ENCODE peak calls at places on chromosomes 11 and 22, in four cellular contexts. One of them, this sample, is unnamed.

GRCh38 chr11:120546312-120547205 is 35.0 kb downstream of the GRIK4 start:
- DNase-seq in breast epithelium: no peak
- DNase-seq in lower lobe of right lung: no peak
- DNase-seq in right atrium auricular region: peak; percentile 77
- DNase-seq in this sample: no peak

GRCh38 chr11:36878747-36879146 is 280.7 kb upstream of the RAG2 start:
- DNase-seq in breast epithelium: no peak
- DNase-seq in lower lobe of right lung: no peak
- DNase-seq in right atrium auricular region: no peak
- DNase-seq in this sample: no peak

GRCh38 chr11:10908215-10908990 is 50.5 kb upstream of the ZBED5 start:
- DNase-seq in breast epithelium: no peak
- DNase-seq in lower lobe of right lung: no peak
- DNase-seq in right atrium auricular region: no peak
- DNase-seq in this sample: no peak

GRCh38 chr11:7281083-7281482 is 29.4 kb downstream of the SYT9 start:
- DNase-seq in breast epithelium: no peak
- DNase-seq in lower lobe of right lung: no peak
- DNase-seq in right atrium auricular region: no peak
- DNase-seq in this sample: no peak

GRCh38 chr11:17604201-17604912 is 57.3 kb downstream of the OTOG start:
- DNase-seq in breast epithelium: no peak
- DNase-seq in lower lobe of right lung: no peak
- DNase-seq in right atrium auricular region: peak; percentile 55
- DNase-seq in this sample: no peak

GRCh38 chr22:31100762-31101525 is 6.4 kb downstream of the SELENOM start:
- DNase-seq in breast epithelium: no peak
- DNase-seq in lower lobe of right lung: no peak
- DNase-seq in right atrium auricular region: no peak
- DNase-seq in this sample: no peak

GRCh38 chr11:26231252-26231661 is 100.7 kb upstream of the ANO3 start:
- DNase-seq in breast epithelium: no peak
- DNase-seq in lower lobe of right lung: no peak
- DNase-seq in right atrium auricular region: no peak
- DNase-seq in this sample: no peak

GRCh38 chr11:68331338-68331947 is 19.1 kb downstream of the LRP5 start:
- DNase-seq in breast epithelium: no peak
- DNase-seq in lower lobe of right lung: no peak
- DNase-seq in right atrium auricular region: no peak
- DNase-seq in this sample: no peak

GRCh38 chr22:26805131-26805530 is 147.7 kb downstream of the MIAT start:
- DNase-seq in breast epithelium: no peak
- DNase-seq in lower lobe of right lung: no peak
- DNase-seq in right atrium auricular region: no peak
- DNase-seq in this sample: no peak

GRCh38 chr11:123253909-123254308 is 58.9 kb upstream of the CLMP start:
- DNase-seq in breast epithelium: no peak
- DNase-seq in lower lobe of right lung: no peak
- DNase-seq in right atrium auricular region: no peak
- DNase-seq in this sample: no peak

GRCh38 chr22:38009000-38009806 is 24.8 kb upstream of the SOX10 start:
- DNase-seq in breast epithelium: no peak
- DNase-seq in lower lobe of right lung: no peak
- DNase-seq in right atrium auricular region: no peak
- DNase-seq in this sample: no peak

GRCh38 chr11:127493330-127493729 is 492.8 kb upstream of the KIRREL3 start:
- DNase-seq in breast epithelium: no peak
- DNase-seq in lower lobe of right lung: no peak
- DNase-seq in right atrium auricular region: no peak
- DNase-seq in this sample: no peak

GRCh38 chr11:57312511-57313021 is 12.2 kb downstream of the TNKS1BP1 start:
- DNase-seq in breast epithelium: no peak
- DNase-seq in lower lobe of right lung: no peak
- DNase-seq in right atrium auricular region: no peak
- DNase-seq in this sample: no peak

GRCh38 chr11:64809781-64810241 is 540 bp downstream of the MEN1 start:
- DNase-seq in breast epithelium: no peak
- DNase-seq in lower lobe of right lung: no peak
- DNase-seq in right atrium auricular region: no peak
- DNase-seq in this sample: no peak

GRCh38 chr22:38700271-38700788 is 413 bp downstream of the JOSD1 start:
- DNase-seq in breast epithelium: peak; percentile 66
- DNase-seq in lower lobe of right lung: peak; percentile 86
- DNase-seq in right atrium auricular region: peak; percentile 70
- DNase-seq in this sample: no peak

GRCh38 chr22:40325315-40325714 is 21.0 kb upstream of the ADSL start:
- DNase-seq in breast epithelium: no peak
- DNase-seq in lower lobe of right lung: no peak
- DNase-seq in right atrium auricular region: no peak
- DNase-seq in this sample: peak; percentile 69

GRCh38 chr11:112310414-112310813 is 49.8 kb upstream of the PLET1 start:
- DNase-seq in breast epithelium: no peak
- DNase-seq in lower lobe of right lung: no peak
- DNase-seq in right atrium auricular region: no peak
- DNase-seq in this sample: no peak

GRCh38 chr11:95134491-95134890 is 44.8 kb downstream of the ENDOD1 start:
- DNase-seq in breast epithelium: no peak
- DNase-seq in lower lobe of right lung: no peak
- DNase-seq in right atrium auricular region: no peak
- DNase-seq in this sample: no peak

GRCh38 chr11:45771194-45771941 is 33.6 kb upstream of the SLC35C1 start:
- DNase-seq in breast epithelium: peak; percentile 69
- DNase-seq in lower lobe of right lung: peak; percentile 65
- DNase-seq in right atrium auricular region: peak; percentile 70
- DNase-seq in this sample: peak; percentile 69

GRCh38 chr22:39097098-39098020 is at the start of gene APOBEC3H:
- DNase-seq in breast epithelium: no peak
- DNase-seq in lower lobe of right lung: peak; percentile 72
- DNase-seq in right atrium auricular region: no peak
- DNase-seq in this sample: no peak

GRCh38 chr11:36500315-36500721 is 9.8 kb downstream of the TRAF6 start:
- DNase-seq in breast epithelium: no peak
- DNase-seq in lower lobe of right lung: no peak
- DNase-seq in right atrium auricular region: no peak
- DNase-seq in this sample: no peak

GRCh38 chr22:37601540-37602442 is 6.8 kb upstream of the GGA1 start:
- DNase-seq in breast epithelium: peak; percentile 67
- DNase-seq in lower lobe of right lung: no peak
- DNase-seq in right atrium auricular region: no peak
- DNase-seq in this sample: no peak

GRCh38 chr22:50310209-50310722 is 2.8 kb upstream of the PLXNB2 start:
- DNase-seq in breast epithelium: no peak
- DNase-seq in lower lobe of right lung: peak; percentile 91
- DNase-seq in right atrium auricular region: no peak
- DNase-seq in this sample: no peak

GRCh38 chr22:41968601-41969000 is 642 bp upstream of the SEPTIN3 start:
- DNase-seq in breast epithelium: no peak
- DNase-seq in lower lobe of right lung: no peak
- DNase-seq in right atrium auricular region: no peak
- DNase-seq in this sample: no peak

GRCh38 chr22:38442967-38443674 is 11.9 kb downstream of the KCNJ4 start:
- DNase-seq in breast epithelium: no peak
- DNase-seq in lower lobe of right lung: no peak
- DNase-seq in right atrium auricular region: no peak
- DNase-seq in this sample: no peak

GRCh38 chr11:129846508-129847335 is 31.1 kb downstream of the TMEM45B start:
- DNase-seq in breast epithelium: no peak
- DNase-seq in lower lobe of right lung: no peak
- DNase-seq in right atrium auricular region: no peak
- DNase-seq in this sample: no peak

GRCh38 chr11:44611088-44611487 is 45.6 kb downstream of the CD82 start:
- DNase-seq in breast epithelium: no peak
- DNase-seq in lower lobe of right lung: no peak
- DNase-seq in right atrium auricular region: no peak
- DNase-seq in this sample: no peak

GRCh38 chr22:38849816-38850215 is 6.0 kb upstream of the NPTXR start:
- DNase-seq in breast epithelium: no peak
- DNase-seq in lower lobe of right lung: no peak
- DNase-seq in right atrium auricular region: no peak
- DNase-seq in this sample: no peak

GRCh38 chr11:120182790-120183491 is 27.9 kb upstream of the OAF start:
- DNase-seq in breast epithelium: no peak
- DNase-seq in lower lobe of right lung: no peak
- DNase-seq in right atrium auricular region: peak; percentile 63
- DNase-seq in this sample: no peak

GRCh38 chr22:36367479-36367878 is 20.3 kb downstream of the MYH9 start:
- DNase-seq in breast epithelium: no peak
- DNase-seq in lower lobe of right lung: peak; percentile 53
- DNase-seq in right atrium auricular region: no peak
- DNase-seq in this sample: no peak
- H3K4me3 ChIP-seq in breast epithelium: peak overlapping the region; percentile 7
- H3K4me3 ChIP-seq in lower lobe of right lung: peak overlapping the region; percentile 32
- H3K4me3 ChIP-seq in right atrium auricular region: no peak overlapping the region
- H3K4me3 ChIP-seq in this sample: peak overlapping the region; percentile 17

GRCh38 chr11:74460481-74461154 is 6.7 kb downstream of the KCNE3 start:
- DNase-seq in breast epithelium: no peak
- DNase-seq in lower lobe of right lung: no peak
- DNase-seq in right atrium auricular region: peak; percentile 58
- DNase-seq in this sample: no peak

GRCh38 chr11:74462631-74463030 is 4.7 kb downstream of the KCNE3 start:
- DNase-seq in breast epithelium: no peak
- DNase-seq in lower lobe of right lung: no peak
- DNase-seq in right atrium auricular region: peak; percentile 51
- DNase-seq in this sample: no peak

GRCh38 chr11:74463216-74463615 is 4.1 kb downstream of the KCNE3 start:
- DNase-seq in breast epithelium: no peak
- DNase-seq in lower lobe of right lung: no peak
- DNase-seq in right atrium auricular region: peak; percentile 46
- DNase-seq in this sample: no peak

GRCh38 chr11:74460065-74460464 is 7.3 kb downstream of the KCNE3 start:
- DNase-seq in breast epithelium: no peak
- DNase-seq in lower lobe of right lung: no peak
- DNase-seq in right atrium auricular region: peak; percentile 47
- DNase-seq in this sample: no peak

GRCh38 chr11:74462009-74462408 is 5.3 kb downstream of the KCNE3 start:
- DNase-seq in breast epithelium: no peak
- DNase-seq in lower lobe of right lung: peak; percentile 93
- DNase-seq in right atrium auricular region: peak; percentile 91
- DNase-seq in this sample: no peak
- H3K4me3 ChIP-seq in breast epithelium: no peak overlapping the region
- H3K4me3 ChIP-seq in lower lobe of right lung: peak overlapping the region; percentile 51
- H3K4me3 ChIP-seq in right atrium auricular region: no peak overlapping the region
- H3K4me3 ChIP-seq in this sample: no peak overlapping the region

GRCh38 chr11:1219836-1220810 is 2.7 kb upstream of the MUC5B start:
- DNase-seq in breast epithelium: no peak
- DNase-seq in lower lobe of right lung: peak; percentile 50
- DNase-seq in right atrium auricular region: no peak
- DNase-seq in this sample: no peak
- H3K4me3 ChIP-seq in breast epithelium: no peak overlapping the region
- H3K4me3 ChIP-seq in lower lobe of right lung: no peak overlapping the region
- H3K4me3 ChIP-seq in right atrium auricular region: no peak overlapping the region
- H3K4me3 ChIP-seq in this sample: no peak overlapping the region

GRCh38 chr11:1158681-1159525 is 1.1 kb downstream of the MUC5AC start:
- DNase-seq in breast epithelium: peak; percentile 49
- DNase-seq in lower lobe of right lung: no peak
- DNase-seq in right atrium auricular region: no peak
- DNase-seq in this sample: no peak
- H3K4me3 ChIP-seq in breast epithelium: no peak overlapping the region
- H3K4me3 ChIP-seq in lower lobe of right lung: no peak overlapping the region
- H3K4me3 ChIP-seq in right atrium auricular region: no peak overlapping the region
- H3K4me3 ChIP-seq in this sample: no peak overlapping the region

DNA sequence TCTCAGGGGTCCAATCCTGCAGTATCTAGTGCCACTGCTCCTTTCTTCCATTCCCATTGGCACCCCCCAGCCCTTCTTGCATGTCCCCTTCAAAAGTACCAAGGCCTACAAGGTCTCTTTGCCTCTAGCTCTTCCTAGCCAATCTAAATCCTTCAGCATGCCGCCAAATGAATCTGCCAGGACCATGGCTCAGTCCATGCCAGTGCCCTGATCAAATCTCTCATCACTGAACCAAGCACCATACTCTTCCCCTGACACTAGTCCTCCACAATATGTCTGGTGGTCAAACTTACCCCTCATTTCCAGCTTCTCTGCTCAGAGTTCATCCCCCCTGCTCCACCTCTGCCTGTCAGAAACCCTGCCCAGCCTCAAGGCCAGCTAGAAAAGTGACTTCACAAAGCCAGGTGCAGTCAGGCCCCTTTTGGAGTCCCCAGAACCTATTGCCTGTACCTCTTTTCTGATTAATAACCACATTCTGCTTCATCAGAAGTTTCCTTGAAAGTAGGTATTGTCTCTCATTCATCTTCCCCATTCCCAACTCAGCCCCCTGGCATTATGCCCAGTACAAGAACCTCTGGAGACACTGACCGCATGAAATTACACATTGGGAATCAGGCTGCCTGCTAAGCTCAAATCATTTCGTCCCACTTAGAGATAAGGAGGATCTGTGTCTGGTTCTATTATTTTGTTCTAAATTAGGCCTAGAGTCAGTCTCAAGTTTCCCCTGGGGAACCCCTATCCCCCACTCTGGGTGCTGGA is 11.4 kb downstream of the FEN1 start:
- DNase-seq in breast epithelium: no peak
- DNase-seq in lower lobe of right lung: no peak
- DNase-seq in right atrium auricular region: no peak
- DNase-seq in this sample: no peak
- H3K4me3 ChIP-seq in breast epithelium: no peak overlapping the region
- H3K4me3 ChIP-seq in lower lobe of right lung: no peak overlapping the region
- H3K4me3 ChIP-seq in right atrium auricular region: no peak overlapping the region
- H3K4me3 ChIP-seq in this sample: no peak overlapping the region

GRCh38 chr22:43320943-43321900 is 21.9 kb downstream of the SCUBE1 start:
- DNase-seq in breast epithelium: no peak
- DNase-seq in lower lobe of right lung: no peak
- DNase-seq in right atrium auricular region: no peak
- DNase-seq in this sample: no peak
- H3K4me3 ChIP-seq in breast epithelium: no peak overlapping the region
- H3K4me3 ChIP-seq in lower lobe of right lung: no peak overlapping the region
- H3K4me3 ChIP-seq in right atrium auricular region: no peak overlapping the region
- H3K4me3 ChIP-seq in this sample: no peak overlapping the region

DNA sequence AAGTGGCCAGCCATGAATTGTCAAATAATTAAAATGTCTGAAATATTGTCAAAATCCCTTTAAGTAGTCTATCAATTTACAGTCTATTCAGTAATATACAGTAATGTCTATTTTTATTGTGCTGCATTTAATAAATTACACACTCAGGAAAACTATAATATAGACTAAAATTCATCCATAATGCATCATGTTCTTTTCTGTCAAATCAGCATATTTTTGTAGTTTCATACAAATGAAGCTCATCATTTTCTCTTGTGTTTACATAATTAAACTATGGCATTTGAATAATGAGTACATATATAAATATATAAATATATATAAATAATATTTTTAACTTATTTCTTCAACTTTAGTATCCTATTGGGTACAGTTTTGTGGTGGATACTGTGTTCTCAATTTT is 868.7 kb upstream of the CHORDC1 start:
- DNase-seq in breast epithelium: no peak
- DNase-seq in lower lobe of right lung: no peak
- DNase-seq in right atrium auricular region: no peak
- DNase-seq in this sample: no peak
- H3K4me3 ChIP-seq in breast epithelium: no peak overlapping the region
- H3K4me3 ChIP-seq in lower lobe of right lung: no peak overlapping the region
- H3K4me3 ChIP-seq in right atrium auricular region: no peak overlapping the region
- H3K4me3 ChIP-seq in this sample: no peak overlapping the region

GRCh38 chr11:14764213-14764898 is 120.8 kb downstream of the PDE3B start:
- DNase-seq in breast epithelium: no peak
- DNase-seq in lower lobe of right lung: no peak
- DNase-seq in right atrium auricular region: no peak
- DNase-seq in this sample: no peak
- H3K4me3 ChIP-seq in breast epithelium: no peak overlapping the region
- H3K4me3 ChIP-seq in lower lobe of right lung: no peak overlapping the region
- H3K4me3 ChIP-seq in right atrium auricular region: no peak overlapping the region
- H3K4me3 ChIP-seq in this sample: peak overlapping the region; percentile 3